ENCODE peak calls at places on chromosomes 13 and 19, in seven cellular contexts. One of them, this sample, is unnamed.

GRCh38 chr13:112078879-112079526 is 12.1 kb downstream of the SOX1 start:
- DNase-seq in lower lobe of right lung: no peak
- DNase-seq in WERI-Rb-1: no peak
- DNase-seq in right cardiac atrium: no peak
- DNase-seq in CD8-positive, alpha-beta memory T cell: no peak
- DNase-seq in stomach: no peak
- DNase-seq in keratinocyte: no peak
- DNase-seq in this sample: no peak

GRCh38 chr19:30673336-30673735 is 301.2 kb downstream of the ZNF536 start:
- DNase-seq in lower lobe of right lung: no peak
- DNase-seq in WERI-Rb-1: no peak
- DNase-seq in right cardiac atrium: no peak
- DNase-seq in CD8-positive, alpha-beta memory T cell: no peak
- DNase-seq in stomach: peak; percentile 14
- DNase-seq in keratinocyte: no peak
- DNase-seq in this sample: no peak

GRCh38 chr13:94065741-94066140 is 413.7 kb downstream of the DCT start:
- DNase-seq in lower lobe of right lung: no peak
- DNase-seq in WERI-Rb-1: no peak
- DNase-seq in right cardiac atrium: no peak
- DNase-seq in CD8-positive, alpha-beta memory T cell: no peak
- DNase-seq in stomach: no peak
- DNase-seq in keratinocyte: no peak
- DNase-seq in this sample: no peak

GRCh38 chr19:12695997-12696365 is 450 bp downstream of the FBXW9 start:
- DNase-seq in lower lobe of right lung: no peak
- DNase-seq in WERI-Rb-1: no peak
- DNase-seq in right cardiac atrium: no peak
- DNase-seq in CD8-positive, alpha-beta memory T cell: no peak
- DNase-seq in stomach: no peak
- DNase-seq in keratinocyte: no peak
- DNase-seq in this sample: no peak

GRCh38 chr13:48000559-48001126 is 430 bp downstream of the SUCLA2 start:
- DNase-seq in lower lobe of right lung: no peak
- DNase-seq in WERI-Rb-1: peak; percentile 9
- DNase-seq in right cardiac atrium: no peak
- DNase-seq in CD8-positive, alpha-beta memory T cell: no peak
- DNase-seq in stomach: peak; percentile 27
- DNase-seq in keratinocyte: no peak
- DNase-seq in this sample: no peak

GRCh38 chr19:13841339-13842293 is 35.3 kb upstream of the NANOS3 start:
- DNase-seq in lower lobe of right lung: peak; percentile 84
- DNase-seq in WERI-Rb-1: no peak
- DNase-seq in right cardiac atrium: peak; percentile 68
- DNase-seq in CD8-positive, alpha-beta memory T cell: no peak
- DNase-seq in stomach: peak; percentile 78
- DNase-seq in keratinocyte: no peak
- DNase-seq in this sample: no peak

GRCh38 chr13:45700971-45701900 is 884 bp upstream of the CBY2 start:
- DNase-seq in lower lobe of right lung: no peak
- DNase-seq in WERI-Rb-1: peak; percentile 12
- DNase-seq in right cardiac atrium: no peak
- DNase-seq in CD8-positive, alpha-beta memory T cell: no peak
- DNase-seq in stomach: no peak
- DNase-seq in keratinocyte: no peak
- DNase-seq in this sample: no peak

GRCh38 chr13:72221276-72221962 is 354.4 kb upstream of the DACH1 start:
- DNase-seq in lower lobe of right lung: peak; percentile 44
- DNase-seq in WERI-Rb-1: peak; percentile 27
- DNase-seq in right cardiac atrium: peak; percentile 11
- DNase-seq in CD8-positive, alpha-beta memory T cell: no peak
- DNase-seq in stomach: no peak
- DNase-seq in keratinocyte: peak; percentile 45
- DNase-seq in this sample: peak; percentile 56

GRCh38 chr19:2059422-2060201 is 8.6 kb upstream of the MKNK2 start:
- DNase-seq in lower lobe of right lung: peak; percentile 92
- DNase-seq in WERI-Rb-1: peak; percentile 65
- DNase-seq in right cardiac atrium: peak; percentile 77
- DNase-seq in CD8-positive, alpha-beta memory T cell: no peak
- DNase-seq in stomach: peak; percentile 92
- DNase-seq in keratinocyte: no peak
- DNase-seq in this sample: peak; percentile 97

GRCh38 chr19:803686-804418 is 6.6 kb downstream of the PTBP1 start:
- DNase-seq in lower lobe of right lung: peak; percentile 41
- DNase-seq in WERI-Rb-1: no peak
- DNase-seq in right cardiac atrium: peak; percentile 31
- DNase-seq in CD8-positive, alpha-beta memory T cell: no peak
- DNase-seq in stomach: no peak
- DNase-seq in keratinocyte: no peak
- DNase-seq in this sample: peak; percentile 41

GRCh38 chr13:99722931-99723330 is 221.7 kb downstream of the TM9SF2 start:
- DNase-seq in lower lobe of right lung: no peak
- DNase-seq in WERI-Rb-1: no peak
- DNase-seq in right cardiac atrium: no peak
- DNase-seq in CD8-positive, alpha-beta memory T cell: no peak
- DNase-seq in stomach: no peak
- DNase-seq in keratinocyte: no peak
- DNase-seq in this sample: no peak

GRCh38 chr13:99725644-99726043 is 224.4 kb downstream of the TM9SF2 start:
- DNase-seq in lower lobe of right lung: no peak
- DNase-seq in WERI-Rb-1: no peak
- DNase-seq in right cardiac atrium: no peak
- DNase-seq in CD8-positive, alpha-beta memory T cell: no peak
- DNase-seq in stomach: no peak
- DNase-seq in keratinocyte: no peak
- DNase-seq in this sample: no peak

GRCh38 chr13:99724633-99725517 is 223.6 kb downstream of the TM9SF2 start:
- DNase-seq in lower lobe of right lung: no peak
- DNase-seq in WERI-Rb-1: no peak
- DNase-seq in right cardiac atrium: no peak
- DNase-seq in CD8-positive, alpha-beta memory T cell: no peak
- DNase-seq in stomach: no peak
- DNase-seq in keratinocyte: no peak
- DNase-seq in this sample: no peak

GRCh38 chr13:99722419-99722818 is 221.1 kb downstream of the TM9SF2 start:
- DNase-seq in lower lobe of right lung: no peak
- DNase-seq in WERI-Rb-1: no peak
- DNase-seq in right cardiac atrium: no peak
- DNase-seq in CD8-positive, alpha-beta memory T cell: no peak
- DNase-seq in stomach: no peak
- DNase-seq in keratinocyte: no peak
- DNase-seq in this sample: no peak

DNA sequence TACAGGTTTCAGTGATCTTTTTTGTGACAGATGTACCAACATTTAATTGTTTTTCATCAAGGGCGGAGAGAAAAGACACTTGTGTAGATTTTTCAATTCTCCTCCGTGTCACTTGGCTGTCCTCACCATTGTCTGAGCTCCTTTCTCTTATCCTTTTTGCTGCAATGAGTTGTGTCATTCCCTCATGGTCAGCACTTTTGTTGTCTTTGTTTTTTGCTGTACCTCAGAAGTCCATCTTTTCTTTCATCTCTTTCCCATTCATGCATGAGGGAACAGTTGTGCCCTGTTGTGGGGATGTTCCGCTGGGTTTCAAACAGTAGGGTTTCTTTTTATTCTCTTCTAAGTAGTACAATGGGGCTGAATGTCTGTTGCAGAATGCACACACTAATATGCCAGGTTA is 222.6 kb downstream of the TM9SF2 start:
- DNase-seq in lower lobe of right lung: no peak
- DNase-seq in WERI-Rb-1: no peak
- DNase-seq in right cardiac atrium: no peak
- DNase-seq in CD8-positive, alpha-beta memory T cell: no peak
- DNase-seq in stomach: no peak
- DNase-seq in keratinocyte: no peak
- DNase-seq in this sample: no peak
- H3K27ac ChIP-seq in lower lobe of right lung: no peak overlapping the region
- H3K27ac ChIP-seq in WERI-Rb-1: no peak overlapping the region
- H3K27ac ChIP-seq in right cardiac atrium: no peak overlapping the region
- H3K27ac ChIP-seq in CD8-positive, alpha-beta memory T cell: no peak overlapping the region
- H3K27ac ChIP-seq in stomach: no peak overlapping the region
- H3K27ac ChIP-seq in keratinocyte: no peak overlapping the region
- H3K27ac ChIP-seq in this sample: no peak overlapping the region

GRCh38 chr19:5059767-5060166 is 90.9 kb downstream of the KDM4B start:
- DNase-seq in lower lobe of right lung: no peak
- DNase-seq in WERI-Rb-1: no peak
- DNase-seq in right cardiac atrium: no peak
- DNase-seq in CD8-positive, alpha-beta memory T cell: no peak
- DNase-seq in stomach: no peak
- DNase-seq in keratinocyte: no peak
- DNase-seq in this sample: no peak
- H3K27ac ChIP-seq in lower lobe of right lung: no peak overlapping the region
- H3K27ac ChIP-seq in WERI-Rb-1: no peak overlapping the region
- H3K27ac ChIP-seq in right cardiac atrium: no peak overlapping the region
- H3K27ac ChIP-seq in CD8-positive, alpha-beta memory T cell: no peak overlapping the region
- H3K27ac ChIP-seq in stomach: no peak overlapping the region
- H3K27ac ChIP-seq in keratinocyte: no peak overlapping the region
- H3K27ac ChIP-seq in this sample: no peak overlapping the region

GRCh38 chr13:41064493-41064892 is 3.2 kb downstream of the WBP4 start:
- DNase-seq in lower lobe of right lung: no peak
- DNase-seq in WERI-Rb-1: no peak
- DNase-seq in right cardiac atrium: no peak
- DNase-seq in CD8-positive, alpha-beta memory T cell: no peak
- DNase-seq in stomach: no peak
- DNase-seq in keratinocyte: no peak
- DNase-seq in this sample: no peak
- H3K27ac ChIP-seq in lower lobe of right lung: no peak overlapping the region
- H3K27ac ChIP-seq in WERI-Rb-1: no peak overlapping the region
- H3K27ac ChIP-seq in right cardiac atrium: no peak overlapping the region
- H3K27ac ChIP-seq in CD8-positive, alpha-beta memory T cell: no peak overlapping the region
- H3K27ac ChIP-seq in stomach: peak overlapping the region; percentile 99
- H3K27ac ChIP-seq in keratinocyte: no peak overlapping the region
- H3K27ac ChIP-seq in this sample: no peak overlapping the region

DNA sequence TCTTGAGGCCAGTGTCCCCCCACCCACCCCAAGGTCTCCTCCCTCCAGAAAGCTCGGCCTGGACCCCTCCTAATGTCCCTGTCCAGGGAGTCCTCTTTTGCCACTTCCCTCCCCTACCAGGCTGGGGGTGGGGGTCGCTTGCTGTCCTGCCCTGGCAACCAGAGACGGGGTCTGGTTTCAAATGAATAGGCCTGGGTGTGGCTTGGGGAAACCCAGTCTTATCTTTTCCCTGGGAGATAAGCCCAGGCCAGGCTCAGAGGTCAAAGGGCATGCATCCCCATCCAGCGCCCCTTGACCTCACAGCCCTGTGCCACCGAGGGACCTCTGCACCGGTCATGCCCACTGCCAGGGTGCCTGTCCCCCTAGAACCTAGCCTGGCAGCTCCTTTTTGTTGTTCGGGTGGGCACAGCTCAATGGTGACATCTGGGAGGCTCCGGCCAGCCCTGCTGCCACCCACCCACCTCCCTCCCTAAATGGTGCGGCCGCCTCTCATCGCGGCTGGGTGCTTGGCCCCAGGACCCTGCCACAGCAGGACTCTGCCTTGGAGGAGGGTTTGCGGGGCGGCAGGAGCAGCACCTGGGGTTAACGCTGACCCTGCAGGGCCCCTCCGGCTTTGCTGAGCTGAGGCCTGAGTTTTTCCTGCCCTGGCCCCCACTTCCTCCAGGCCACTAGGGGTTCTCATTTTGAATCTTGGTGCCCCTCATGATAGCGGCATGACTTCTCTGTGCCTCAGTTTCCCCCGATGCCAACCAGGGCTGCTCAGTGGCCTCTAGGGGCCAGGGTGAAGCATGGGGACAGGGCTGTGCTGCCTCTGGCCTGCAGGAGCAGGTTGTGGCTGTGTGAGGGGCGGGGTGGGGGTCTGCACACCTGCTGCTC is 2.8 kb upstream of the CERS1 start:
- DNase-seq in lower lobe of right lung: no peak
- DNase-seq in WERI-Rb-1: no peak
- DNase-seq in right cardiac atrium: no peak
- DNase-seq in CD8-positive, alpha-beta memory T cell: no peak
- DNase-seq in stomach: no peak
- DNase-seq in keratinocyte: no peak
- DNase-seq in this sample: no peak
- H3K27ac ChIP-seq in lower lobe of right lung: no peak overlapping the region
- H3K27ac ChIP-seq in WERI-Rb-1: no peak overlapping the region
- H3K27ac ChIP-seq in right cardiac atrium: no peak overlapping the region
- H3K27ac ChIP-seq in CD8-positive, alpha-beta memory T cell: no peak overlapping the region
- H3K27ac ChIP-seq in stomach: no peak overlapping the region
- H3K27ac ChIP-seq in keratinocyte: no peak overlapping the region
- H3K27ac ChIP-seq in this sample: no peak overlapping the region

DNA sequence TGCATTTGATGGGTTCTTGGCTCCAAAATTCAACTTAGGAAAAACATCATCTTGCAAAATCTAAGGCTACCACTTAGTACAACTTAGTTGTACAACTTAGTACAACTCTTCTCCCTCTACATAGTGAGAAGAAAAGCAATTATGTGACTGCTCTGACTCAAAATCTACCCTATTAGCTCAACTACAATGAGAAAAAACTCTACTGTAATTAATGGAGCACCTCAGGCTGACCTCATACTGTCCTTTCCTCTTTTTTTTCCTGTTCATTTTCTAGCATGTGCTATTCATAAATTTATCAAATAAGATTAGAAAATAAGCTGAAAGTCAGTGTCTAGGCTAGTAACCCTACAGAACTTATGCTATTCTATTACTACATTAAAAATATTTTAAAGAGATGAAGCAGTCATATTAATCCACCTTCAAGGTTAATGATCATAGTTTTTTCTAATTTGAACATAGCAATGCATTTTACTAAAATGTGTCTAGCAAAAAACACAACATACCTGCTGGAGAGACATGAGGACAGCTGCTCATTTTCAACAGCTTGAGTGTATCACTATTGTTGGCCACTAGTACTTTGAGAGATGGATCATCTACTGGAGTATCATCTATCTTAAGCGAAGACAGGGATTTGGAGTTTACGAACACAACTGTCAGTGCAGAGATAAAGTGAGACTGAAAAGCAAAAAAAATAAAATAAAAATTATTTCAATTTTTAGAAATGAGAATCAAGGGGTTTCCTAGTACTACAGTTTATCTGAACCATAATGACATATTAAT is 11.9 kb downstream of the FBXL3 start:
- DNase-seq in lower lobe of right lung: no peak
- DNase-seq in WERI-Rb-1: no peak
- DNase-seq in right cardiac atrium: no peak
- DNase-seq in CD8-positive, alpha-beta memory T cell: no peak
- DNase-seq in stomach: no peak
- DNase-seq in keratinocyte: no peak
- DNase-seq in this sample: no peak
- H3K27ac ChIP-seq in lower lobe of right lung: no peak overlapping the region
- H3K27ac ChIP-seq in WERI-Rb-1: no peak overlapping the region
- H3K27ac ChIP-seq in right cardiac atrium: no peak overlapping the region
- H3K27ac ChIP-seq in CD8-positive, alpha-beta memory T cell: no peak overlapping the region
- H3K27ac ChIP-seq in stomach: no peak overlapping the region
- H3K27ac ChIP-seq in keratinocyte: no peak overlapping the region
- H3K27ac ChIP-seq in this sample: no peak overlapping the region

GRCh38 chr19:43720936-43721335 is 5.1 kb downstream of the IRGC start:
- DNase-seq in lower lobe of right lung: no peak
- DNase-seq in WERI-Rb-1: no peak
- DNase-seq in right cardiac atrium: no peak
- DNase-seq in CD8-positive, alpha-beta memory T cell: no peak
- DNase-seq in stomach: no peak
- DNase-seq in keratinocyte: no peak
- DNase-seq in this sample: no peak
- H3K27ac ChIP-seq in lower lobe of right lung: no peak overlapping the region
- H3K27ac ChIP-seq in WERI-Rb-1: no peak overlapping the region
- H3K27ac ChIP-seq in right cardiac atrium: no peak overlapping the region
- H3K27ac ChIP-seq in CD8-positive, alpha-beta memory T cell: no peak overlapping the region
- H3K27ac ChIP-seq in stomach: no peak overlapping the region
- H3K27ac ChIP-seq in keratinocyte: no peak overlapping the region
- H3K27ac ChIP-seq in this sample: no peak overlapping the region

GRCh38 chr19:27793644-27794443 is 1419.1 kb downstream of the UQCRFS1 start:
- DNase-seq in lower lobe of right lung: peak; percentile 97
- DNase-seq in WERI-Rb-1: peak; percentile 96
- DNase-seq in right cardiac atrium: peak; percentile 95
- DNase-seq in CD8-positive, alpha-beta memory T cell: peak; percentile 85
- DNase-seq in stomach: peak; percentile 92
- DNase-seq in keratinocyte: peak; percentile 36
- DNase-seq in this sample: peak; percentile 95
- H3K27ac ChIP-seq in lower lobe of right lung: peak overlapping the region; percentile 90
- H3K27ac ChIP-seq in WERI-Rb-1: peak overlapping the region; percentile 93
- H3K27ac ChIP-seq in right cardiac atrium: peak overlapping the region; percentile 94
- H3K27ac ChIP-seq in CD8-positive, alpha-beta memory T cell: peak overlapping the region; percentile 91
- H3K27ac ChIP-seq in stomach: peak overlapping the region; percentile 90
- H3K27ac ChIP-seq in keratinocyte: peak overlapping the region; percentile 75
- H3K27ac ChIP-seq in this sample: peak overlapping the region; percentile 67